ENCODE peak calls at places on chromosomes 3 and 15, in ten cellular contexts. J is thoracic aorta; H is keratinocyte; S is RWPE1; L is fibroblast of lung; M is cardiac muscle cell; N is upper lobe of left lung; B is brain microvascular endothelial cell; I is GM23248; Y is CD8-positive, alpha-beta memory T cell. U is an unnamed sample.
A peak's percentile ranks its signal among the peaks of the same experiment; 100 is the strongest.

GRCh38 chr15:60362318-60363023 is 35.3 kb downstream of the ANXA2 start:
- DNase-seq in J (no peak), H (no peak), S (peak; percentile 45), L (peak; percentile 86), M (no peak), N (no peak), B (peak; percentile 80), I (peak; percentile 95), Y (no peak), U (no peak)

GRCh38 chr15:31306426-31307269 is 20.0 kb upstream of the KLF13 start:
- DNase-seq in J (no peak), H (no peak), S (peak; percentile 64), L (peak; percentile 33), M (no peak), N (peak; percentile 61), B (no peak), I (no peak), Y (no peak), U (peak; percentile 14)

GRCh38 chr3:117483839-117484238 is 774.3 kb downstream of the TUSC7 start:
- DNase-seq in J (no peak), H (no peak), S (no peak), L (no peak), M (no peak), N (no peak), B (no peak), I (no peak), Y (no peak), U (no peak)

GRCh38 chr3:184008161-184008560 is 9.5 kb downstream of the ABCC5 start:
- DNase-seq in J (no peak), H (no peak), S (no peak), L (no peak), M (no peak), N (no peak), B (no peak), I (no peak), Y (no peak), U (no peak)

GRCh38 chr3:150687613-150688012 is 16.1 kb downstream of the ERICH6 start:
- DNase-seq in J (no peak), H (no peak), S (no peak), L (no peak), M (no peak), N (no peak), B (no peak), I (no peak), Y (no peak), U (no peak)

GRCh38 chr3:178706411-178706810 is 170.2 kb downstream of the KCNMB2 start:
- DNase-seq in J (no peak), H (no peak), S (no peak), L (no peak), M (no peak), N (no peak), B (no peak), I (no peak), Y (no peak), U (no peak)

GRCh38 chr3:86923071-86923476 is 67.9 kb downstream of the VGLL3 start:
- DNase-seq in J (no peak), H (peak; percentile 41), S (peak; percentile 68), L (peak; percentile 85), M (no peak), N (no peak), B (peak; percentile 69), I (peak; percentile 90), Y (no peak), U (peak; percentile 46)

GRCh38 chr15:88648357-88649214 is 9.8 kb downstream of the ISG20 start:
- DNase-seq in J (no peak), H (no peak), S (no peak), L (peak; percentile 17), M (no peak), N (no peak), B (no peak), I (peak; percentile 36), Y (no peak), U (no peak)

GRCh38 chr3:55167586-55168317 is 239.9 kb upstream of the LRTM1 start:
- DNase-seq in J (no peak), H (no peak), S (no peak), L (peak; percentile 84), M (no peak), N (no peak), B (peak; percentile 74), I (peak; percentile 85), Y (no peak), U (no peak)

GRCh38 chr3:177554900-177555759 is 357.8 kb upstream of the TBL1XR1 start:
- DNase-seq in J (no peak), H (no peak), S (peak; percentile 64), L (peak; percentile 91), M (no peak), N (no peak), B (peak; percentile 49), I (peak; percentile 89), Y (no peak), U (peak; percentile 36)

GRCh38 chr3:157982359-157982758 is 123.9 kb downstream of the SHOX2 start:
- DNase-seq in J (no peak), H (no peak), S (no peak), L (no peak), M (no peak), N (no peak), B (no peak), I (no peak), Y (no peak), U (no peak)

GRCh38 chr3:120144267-120144666 is 50.0 kb upstream of the GSK3B start:
- DNase-seq in J (no peak), H (peak; percentile 58), S (peak; percentile 68), L (peak; percentile 63), M (peak; percentile 51), N (no peak), B (peak; percentile 28), I (no peak), Y (no peak), U (peak; percentile 8)

GRCh38 chr3:50319181-50319871 is 3.2 kb downstream of the HYAL2 start:
- DNase-seq in J (no peak), H (no peak), S (no peak), L (no peak), M (no peak), N (peak; percentile 41), B (no peak), I (no peak), Y (no peak), U (no peak)

GRCh38 chr3:149432149-149432548 is 42.3 kb upstream of the TM4SF4 start:
- DNase-seq in J (no peak), H (no peak), S (no peak), L (no peak), M (no peak), N (no peak), B (no peak), I (no peak), Y (no peak), U (no peak)

GRCh38 chr3:13509066-13509815 is 29.1 kb downstream of the HDAC11 start:
- DNase-seq in J (no peak), H (no peak), S (no peak), L (no peak), M (no peak), N (peak; percentile 63), B (no peak), I (no peak), Y (no peak), U (no peak)

DNA sequence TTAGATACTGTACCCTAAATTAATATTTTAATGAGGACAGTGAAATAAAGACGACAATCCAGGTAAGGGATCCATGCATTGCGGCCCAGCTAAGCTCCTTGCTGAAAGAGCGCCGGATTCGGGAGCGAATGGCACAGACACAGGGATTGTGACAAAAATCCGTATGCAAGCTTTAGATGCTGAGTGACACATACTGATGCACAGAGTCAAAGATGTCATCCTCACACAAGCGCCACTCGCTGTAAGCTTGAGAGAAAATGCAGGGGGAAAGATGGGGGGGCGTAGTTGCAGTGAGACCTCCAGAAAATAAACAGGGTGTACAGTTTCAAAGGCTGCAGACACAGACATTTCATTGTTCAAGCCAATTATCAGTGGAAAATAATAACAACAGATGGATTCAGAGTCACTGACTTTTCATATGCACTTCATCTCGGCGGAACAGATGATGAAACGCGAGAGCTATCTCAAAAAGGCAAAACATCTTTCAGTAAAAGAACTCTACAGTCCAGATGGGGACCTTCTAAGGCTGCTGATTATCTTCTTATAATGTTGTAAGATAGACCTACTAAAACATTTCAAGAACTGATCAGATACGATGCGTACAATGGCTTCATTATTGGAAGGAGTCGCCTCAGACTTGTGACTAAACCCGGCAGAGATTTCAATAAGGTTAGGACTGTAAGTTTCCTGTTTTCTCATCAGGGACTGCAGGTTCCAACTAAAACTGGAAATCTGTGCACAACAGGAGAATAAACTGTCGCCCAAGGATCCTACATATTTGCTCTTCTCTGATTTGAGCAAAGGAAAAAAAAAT is 275.4 kb downstream of the FOXP1 start:
- DNase-seq in J (no peak), H (no peak), S (no peak), L (no peak), M (no peak), N (no peak), B (no peak), I (no peak), Y (no peak), U (no peak)
- H3K27ac ChIP-seq in J (no peak overlapping the region), H (no peak overlapping the region), S (no peak overlapping the region), L (no peak overlapping the region), M (no peak overlapping the region), N (no peak overlapping the region), B (no peak overlapping the region), I (no peak overlapping the region), Y (no peak overlapping the region), U (no peak overlapping the region)

DNA sequence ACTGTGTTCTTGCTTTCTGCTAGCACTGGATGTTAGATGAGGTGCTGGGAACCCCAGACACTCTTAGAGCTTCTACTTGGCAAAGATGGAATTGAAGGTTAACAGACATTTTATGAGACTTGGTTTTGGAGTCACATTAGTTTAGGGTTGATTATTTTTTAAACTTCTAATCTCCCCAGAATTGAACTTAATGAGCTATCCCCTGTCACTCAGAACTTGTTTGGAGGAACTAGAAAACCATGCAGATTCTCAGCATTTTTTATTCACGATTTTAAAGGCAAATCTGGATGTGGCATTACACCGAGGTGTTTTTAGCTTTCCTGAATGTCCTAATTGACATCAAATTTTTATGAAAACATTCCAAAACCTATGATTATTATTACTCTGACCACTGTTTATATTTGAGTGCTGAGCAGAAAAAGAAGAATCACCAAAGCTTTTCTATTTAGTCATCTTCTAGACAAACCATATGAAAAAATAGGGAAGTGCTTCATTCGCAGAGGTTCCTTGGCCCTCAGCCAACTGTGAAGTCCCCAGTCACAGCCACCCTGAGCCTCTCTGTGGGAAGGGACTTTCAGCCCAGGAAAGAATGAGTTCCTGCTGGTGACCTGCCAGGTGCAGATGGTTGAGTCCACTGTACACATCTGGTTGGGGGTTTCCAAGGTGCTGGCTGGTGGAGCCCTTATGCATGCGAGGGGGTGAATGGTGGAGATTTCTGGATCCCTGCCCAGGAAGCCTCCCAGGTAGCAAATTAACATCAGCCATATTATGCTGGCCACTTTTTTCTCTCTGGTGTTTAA is 196.0 kb upstream of the TOPAZ1 start:
- DNase-seq in J (no peak), H (no peak), S (no peak), L (peak; percentile 31), M (no peak), N (no peak), B (peak; percentile 7), I (no peak), Y (peak; percentile 1), U (no peak)
- H3K27ac ChIP-seq in J (no peak overlapping the region), H (no peak overlapping the region), S (no peak overlapping the region), L (no peak overlapping the region), M (no peak overlapping the region), N (no peak overlapping the region), B (no peak overlapping the region), I (no peak overlapping the region), Y (no peak overlapping the region), U (no peak overlapping the region)

GRCh38 chr3:30538787-30539186 is 67.6 kb upstream of the TGFBR2 start:
- DNase-seq in J (no peak), H (peak; percentile 68), S (peak; percentile 75), L (peak; percentile 96), M (no peak), N (no peak), B (peak; percentile 70), I (peak; percentile 92), Y (no peak), U (peak; percentile 31)
- H3K27ac ChIP-seq in J (no peak overlapping the region), H (peak overlapping the region; percentile 87), S (no peak overlapping the region), L (no peak overlapping the region), M (no peak overlapping the region), N (no peak overlapping the region), B (peak overlapping the region; percentile 75), I (peak overlapping the region; percentile 53), Y (no peak overlapping the region), U (peak overlapping the region; percentile 67)

GRCh38 chr3:132987396-132987795 is 50.8 kb upstream of the TMEM108 start:
- DNase-seq in J (no peak), H (no peak), S (no peak), L (no peak), M (no peak), N (no peak), B (no peak), I (no peak), Y (no peak), U (no peak)
- H3K27ac ChIP-seq in J (no peak overlapping the region), H (no peak overlapping the region), S (no peak overlapping the region), L (no peak overlapping the region), M (no peak overlapping the region), N (no peak overlapping the region), B (no peak overlapping the region), I (no peak overlapping the region), Y (no peak overlapping the region), U (no peak overlapping the region)

U was measured in epithelial cell of prostate.